ENCODE peak calls at places on chromosomes 6 and 20, in four cellular contexts. E is fibroblast of lung, B is astrocyte, M is lower lobe of right lung. V is an unnamed sample.

GRCh38 chr6:139262519-139263300 is 29.1 kb downstream of the TXLNB start:
- DNase-seq in B (peak; percentile 55), M (no peak), E (peak; percentile 63), V (no peak)

GRCh38 chr20:13142143-13142542 is 78.9 kb upstream of the ISM1 start:
- DNase-seq in B (no peak), E (peak; percentile 19), M (no peak), V (no peak)

GRCh38 chr20:56656632-56657031 is 27.5 kb downstream of the TFAP2C start:
- DNase-seq in E (no peak), B (no peak), M (no peak), V (no peak)

GRCh38 chr20:36487069-36487468 is 54.2 kb upstream of the MYL9 start:
- DNase-seq in M (no peak), E (no peak), B (no peak), V (no peak)

GRCh38 chr6:36639171-36639808 is 39.2 kb upstream of the CDKN1A start:
- DNase-seq in E (no peak), B (no peak), M (no peak), V (no peak)

GRCh38 chr6:116685437-116685993 is 4.5 kb downstream of the KPNA5 start:
- DNase-seq in E (no peak), M (no peak), B (no peak), V (no peak)

GRCh38 chr6:26020983-26021349 is 58.4 kb downstream of the TRIM38 start:
- DNase-seq in M (peak; percentile 76), B (peak; percentile 58), E (peak; percentile 75), V (peak; percentile 79)

GRCh38 chr6:130975325-130975724 is 87.7 kb downstream of the EPB41L2 start:
- DNase-seq in E (peak; percentile 51), B (peak; percentile 45), M (no peak), V (peak; percentile 7)

GRCh38 chr20:38179846-38180245 is 14.8 kb upstream of the TGM2 start:
- DNase-seq in E (no peak), B (no peak), M (no peak), V (no peak)

GRCh38 chr20:5539656-5540055 is 210.5 kb upstream of the SHLD1 start:
- DNase-seq in B (no peak), E (no peak), M (no peak), V (no peak)

GRCh38 chr6:153898360-153899059 is 140.5 kb upstream of the OPRM1 start:
- DNase-seq in M (no peak), B (no peak), E (no peak), V (no peak)

GRCh38 chr6:125377621-125378020 is 75.9 kb upstream of the HDDC2 start:
- DNase-seq in E (peak; percentile 31), B (peak; percentile 10), M (no peak), V (peak; percentile 81)

GRCh38 chr6:29949934-29950333 is 7.6 kb downstream of the HLA-A start:
- DNase-seq in B (no peak), E (no peak), M (no peak), V (no peak)

GRCh38 chr6:134636221-134636830 is 313.6 kb downstream of the ALDH8A1 start:
- DNase-seq in B (no peak), M (no peak), E (no peak), V (no peak)

GRCh38 chr6:38149526-38149925 is 330.0 kb downstream of the ZFAND3 start:
- DNase-seq in B (peak; percentile 35), E (peak; percentile 51), M (no peak), V (no peak)

GRCh38 chr6:68673255-68673654 is 38.2 kb downstream of the ADGRB3 start:
- DNase-seq in E (no peak), B (no peak), M (no peak), V (no peak)

GRCh38 chr6:132322398-132322797 is 78.9 kb downstream of the MOXD1 start:
- DNase-seq in M (no peak), B (peak; percentile 70), E (peak; percentile 73), V (peak; percentile 36)

GRCh38 chr6:96391776-96392175 is 129.8 kb upstream of the UFL1 start:
- DNase-seq in M (peak; percentile 45), E (peak; percentile 16), B (peak; percentile 7), V (no peak)

GRCh38 chr6:137894779-137895385 is 27.8 kb downstream of the TNFAIP3 start:
- DNase-seq in B (peak; percentile 41), E (peak; percentile 57), M (no peak), V (peak; percentile 63)

GRCh38 chr6:144284753-144285547 is at the start of gene UTRN:
- DNase-seq in B (peak; percentile 77), M (peak; percentile 87), E (peak; percentile 87), V (peak; percentile 91)

GRCh38 chr6:45447721-45448120 is 70.0 kb upstream of the SUPT3H start:
- DNase-seq in M (no peak), E (peak; percentile 52), B (no peak), V (no peak)

GRCh38 chr6:36631326-36632046 is 37.3 kb downstream of the SRSF3 start:
- DNase-seq in M (peak; percentile 58), E (no peak), B (no peak), V (no peak)

GRCh38 chr20:41249371-41249770 is 68.2 kb downstream of the ZHX3 start:
- DNase-seq in E (peak; percentile 92), M (no peak), B (peak; percentile 88), V (peak; percentile 89)

GRCh38 chr6:20509211-20509610 is 25.0 kb upstream of the CDKAL1 start:
- DNase-seq in M (no peak), E (no peak), B (no peak), V (no peak)

GRCh38 chr6:40722553-40723258 is 135.5 kb upstream of the LRFN2 start:
- DNase-seq in B (no peak), E (no peak), M (no peak), V (peak; percentile 63)

GRCh38 chr6:150490586-150490985 is 109.1 kb upstream of the PLEKHG1 start:
- DNase-seq in B (no peak), E (no peak), M (no peak), V (no peak)

GRCh38 chr20:52454660-52455059 is 263.1 kb upstream of the ZFP64 start:
- DNase-seq in B (peak; percentile 87), M (no peak), E (peak; percentile 90), V (no peak)

GRCh38 chr20:59985864-59986263 is 27.6 kb downstream of the CDH26 start:
- DNase-seq in E (no peak), B (no peak), M (no peak), V (no peak)

GRCh38 chr6:145245119-145245518 is 490.2 kb downstream of the EPM2A start:
- DNase-seq in E (peak; percentile 11), B (peak; percentile 4), M (no peak), V (no peak)

GRCh38 chr6:134111062-134111677 is 58.7 kb upstream of the SLC2A12 start:
- DNase-seq in M (no peak), E (peak; percentile 45), B (peak; percentile 32), V (peak; percentile 83)

GRCh38 chr20:37389241-37389747 is 43.4 kb downstream of the SRC start:
- DNase-seq in E (no peak), B (no peak), M (peak; percentile 30), V (no peak)

GRCh38 chr20:50417484-50418235 is 92.5 kb upstream of the PTPN1 start:
- DNase-seq in B (no peak), E (no peak), M (no peak), V (no peak)

GRCh38 chr6:15299430-15300131 is 53.7 kb downstream of the JARID2 start:
- DNase-seq in E (peak; percentile 61), B (peak; percentile 38), M (peak; percentile 56), V (peak; percentile 38)

GRCh38 chr20:7003598-7003997 is 236.1 kb downstream of the BMP2 start:
- DNase-seq in B (peak; percentile 3), M (no peak), E (peak; percentile 20), V (no peak)

GRCh38 chr6:15255481-15256414 is 9.9 kb downstream of the JARID2 start:
- DNase-seq in B (no peak), E (no peak), M (no peak), V (no peak)

GRCh38 chr6:54267798-54268197 is 40.4 kb upstream of the TINAG start:
- DNase-seq in E (peak; percentile 42), M (no peak), B (peak; percentile 27), V (peak; percentile 55)

GRCh38 chr20:4573564-4574355 is 147.9 kb upstream of the PRND start:
- DNase-seq in M (no peak), E (peak; percentile 99), B (peak; percentile 99), V (peak; percentile 75)

DNA sequence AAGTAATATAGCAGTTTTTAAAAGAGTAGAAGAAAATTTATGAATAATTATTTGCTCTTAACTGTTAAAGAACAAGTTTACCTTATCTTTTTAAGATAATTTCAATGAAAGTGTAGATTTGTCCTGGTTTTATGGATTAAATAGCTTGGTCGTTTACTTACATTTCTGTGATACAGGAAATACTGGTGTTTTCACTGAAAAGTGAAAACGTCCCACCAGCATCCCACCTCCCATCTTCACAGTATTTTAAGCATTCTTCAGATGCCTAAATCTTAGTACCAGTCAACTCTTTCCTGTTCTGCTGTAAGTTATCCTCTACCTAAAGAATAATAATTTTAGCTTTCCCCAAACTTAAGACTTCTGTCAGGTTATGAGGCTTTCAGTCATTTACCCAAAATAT is 5.8 kb downstream of the TAB2 start:
- DNase-seq in B (no peak), E (no peak), M (no peak), V (no peak)
- H3K4me1 ChIP-seq in B (peaks cover 6% of the 10 kb centered on the region), E (peaks cover 4% of the 10 kb centered on the region), M (peaks cover 76% of the 10 kb centered on the region), V (peaks cover 46% of the 10 kb centered on the region)

DNA sequence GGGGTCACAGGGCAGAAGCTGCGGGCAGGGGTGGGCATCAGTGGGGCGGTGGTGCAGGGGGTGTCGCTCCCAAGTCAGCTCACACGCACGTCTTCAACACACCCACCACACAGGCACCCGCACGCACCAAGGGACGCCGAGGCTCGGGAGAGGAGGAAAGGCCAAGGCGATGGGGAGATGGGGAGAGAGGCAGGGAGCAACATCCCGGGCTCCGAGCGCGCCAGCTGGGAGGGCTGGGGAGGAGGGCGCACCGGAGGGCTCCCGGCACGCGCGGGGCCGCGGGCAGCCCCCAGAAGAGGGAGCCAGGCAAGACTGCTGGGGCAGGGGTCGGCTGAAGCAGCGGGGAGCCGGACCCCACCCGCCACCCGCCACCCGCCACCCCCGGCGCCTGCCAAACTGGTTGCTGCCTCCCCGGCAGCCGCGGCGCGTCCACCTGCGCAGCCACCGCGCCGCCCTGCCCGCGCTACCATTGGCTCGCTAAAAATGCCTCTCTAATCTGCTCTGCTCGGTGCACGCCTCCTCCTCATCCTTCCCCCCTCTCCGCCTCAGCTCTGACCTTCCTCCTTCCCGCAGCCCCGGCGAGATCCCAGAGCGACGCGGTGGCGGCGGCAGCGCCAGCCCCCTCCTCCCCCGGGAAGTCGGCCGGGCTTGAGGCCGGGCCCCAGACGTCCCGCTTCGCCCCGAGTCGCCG is at the start of gene PACSIN1:
- DNase-seq in B (no peak), E (peak; percentile 20), M (no peak), V (no peak)
- H3K4me3 ChIP-seq in B (peak within 1 kb of the TSS; percentile 28), E (no peak within 1 kb of the TSS), M (peak within 1 kb of the TSS; percentile 44), V (no peak within 1 kb of the TSS)

GRCh38 chr20:44785768-44786167 is 24.6 kb downstream of the RIMS4 start:
- DNase-seq in B (no peak), E (peak; percentile 1), M (no peak), V (peak; percentile 10)
- H3K36me3 ChIP-seq in B (no peaks in the 10 kb centered on the region), E (no peaks in the 10 kb centered on the region), M (no peaks in the 10 kb centered on the region), V (no peaks in the 10 kb centered on the region)

DNA sequence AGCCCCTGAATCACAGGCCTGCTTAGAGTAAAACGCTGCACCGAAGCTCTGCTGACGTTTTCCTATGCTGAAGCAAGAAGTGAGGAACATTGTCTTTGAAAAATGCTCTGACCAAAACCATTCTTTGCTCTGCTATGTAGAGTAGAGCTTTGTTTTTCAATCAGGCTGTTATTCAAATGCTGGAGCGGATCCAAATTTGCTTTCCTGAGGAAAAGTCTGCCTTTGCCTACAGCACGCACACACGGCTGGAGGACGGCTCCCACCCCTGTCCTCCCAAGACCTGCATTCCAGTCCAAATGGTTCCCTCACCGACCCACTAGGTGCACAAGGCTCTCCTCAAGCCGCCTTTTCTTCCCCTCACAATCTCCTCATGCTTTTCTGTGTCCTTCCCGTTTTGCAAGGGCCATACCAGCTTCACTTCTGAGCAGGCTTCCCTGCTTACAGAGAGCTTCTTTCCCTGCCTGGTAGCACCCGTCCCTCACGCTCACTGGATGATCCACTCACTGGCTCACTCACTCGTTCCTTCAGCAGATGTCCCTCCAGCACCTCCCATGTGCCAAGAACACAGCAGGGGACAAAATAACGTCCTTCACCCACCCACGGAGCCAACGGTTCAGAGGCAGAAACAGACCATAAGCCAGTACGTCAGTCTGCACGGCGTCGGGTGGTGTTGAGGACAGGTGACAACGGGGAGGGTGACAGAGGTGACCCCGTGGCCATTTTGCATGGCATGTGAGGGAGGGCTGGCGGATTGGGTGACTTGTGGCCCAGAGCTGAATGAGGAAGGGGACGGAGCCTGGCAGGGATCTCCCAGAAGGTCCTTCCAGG is 137.9 kb upstream of the NEDD9 start:
- DNase-seq in M (no peak), E (peak; percentile 25), B (no peak), V (no peak)
- H3K4me1 ChIP-seq in M (peaks cover 71% of the 10 kb centered on the region), E (no peaks in the 10 kb centered on the region), B (peaks cover 22% of the 10 kb centered on the region), V (peaks cover 16% of the 10 kb centered on the region)